ENCODE peak calls at places on chromosomes 4 and X, in ten cellular contexts. One of them, this sample, is unnamed. For H3K27me3, the result is how much of the 10 kb centered on the place peaks cover.

GRCh38 chr4:70399319-70399718 is 1.6 kb downstream of the OPRPN start:
- DNase-seq in adrenal gland: no peak
- DNase-seq in endothelial cell of umbilical vein: no peak
- DNase-seq in right lobe of liver: no peak
- DNase-seq in heart left ventricle: no peak
- DNase-seq in upper lobe of left lung: no peak
- DNase-seq in ovary: no peak
- DNase-seq in tibial nerve: no peak
- DNase-seq in stomach: no peak
- DNase-seq in Peyer's patch: no peak
- DNase-seq in this sample: no peak

GRCh38 chrX:131802836-131803626 is 220.1 kb upstream of the STK26 start:
- DNase-seq in heart left ventricle: peak
- DNase-seq in right lobe of liver: peak
- DNase-seq in endothelial cell of umbilical vein: peak
- DNase-seq in adrenal gland: peak
- DNase-seq in upper lobe of left lung: peak
- DNase-seq in Peyer's patch: peak
- DNase-seq in stomach: peak
- DNase-seq in tibial nerve: no peak
- DNase-seq in ovary: peak
- DNase-seq in this sample: peak

GRCh38 chrX:1212532-1212931 is at the start of gene CRLF2:
- DNase-seq in right lobe of liver: no peak
- DNase-seq in stomach: no peak
- DNase-seq in upper lobe of left lung: no peak
- DNase-seq in tibial nerve: no peak
- DNase-seq in Peyer's patch: no peak
- DNase-seq in endothelial cell of umbilical vein: no peak
- DNase-seq in heart left ventricle: no peak
- DNase-seq in ovary: no peak
- DNase-seq in adrenal gland: no peak
- DNase-seq in this sample: no peak

GRCh38 chrX:102976290-102976689 is 39.2 kb downstream of the RAB40AL start:
- DNase-seq in stomach: no peak
- DNase-seq in right lobe of liver: no peak
- DNase-seq in heart left ventricle: no peak
- DNase-seq in tibial nerve: no peak
- DNase-seq in adrenal gland: no peak
- DNase-seq in upper lobe of left lung: no peak
- DNase-seq in Peyer's patch: no peak
- DNase-seq in endothelial cell of umbilical vein: no peak
- DNase-seq in ovary: no peak
- DNase-seq in this sample: no peak

GRCh38 chrX:2446815-2447214 is 54.0 kb downstream of the DHRSX start:
- DNase-seq in ovary: no peak
- DNase-seq in upper lobe of left lung: no peak
- DNase-seq in endothelial cell of umbilical vein: no peak
- DNase-seq in heart left ventricle: no peak
- DNase-seq in stomach: no peak
- DNase-seq in tibial nerve: no peak
- DNase-seq in adrenal gland: no peak
- DNase-seq in right lobe of liver: no peak
- DNase-seq in Peyer's patch: no peak
- DNase-seq in this sample: no peak

GRCh38 chrX:38612281-38612680 is 50.9 kb downstream of the TSPAN7 start:
- DNase-seq in endothelial cell of umbilical vein: no peak
- DNase-seq in Peyer's patch: no peak
- DNase-seq in right lobe of liver: no peak
- DNase-seq in stomach: no peak
- DNase-seq in adrenal gland: no peak
- DNase-seq in upper lobe of left lung: no peak
- DNase-seq in ovary: no peak
- DNase-seq in tibial nerve: no peak
- DNase-seq in heart left ventricle: no peak
- DNase-seq in this sample: no peak

GRCh38 chrX:72272868-72273267 is 4.2 kb downstream of the RPS4X start:
- DNase-seq in stomach: no peak
- DNase-seq in adrenal gland: no peak
- DNase-seq in Peyer's patch: no peak
- DNase-seq in right lobe of liver: no peak
- DNase-seq in endothelial cell of umbilical vein: no peak
- DNase-seq in tibial nerve: no peak
- DNase-seq in ovary: no peak
- DNase-seq in heart left ventricle: no peak
- DNase-seq in upper lobe of left lung: no peak
- DNase-seq in this sample: no peak

GRCh38 chr4:102493794-102494193 is 7.4 kb upstream of the NFKB1 start:
- DNase-seq in ovary: no peak
- DNase-seq in right lobe of liver: no peak
- DNase-seq in Peyer's patch: no peak
- DNase-seq in upper lobe of left lung: no peak
- DNase-seq in heart left ventricle: no peak
- DNase-seq in stomach: peak
- DNase-seq in tibial nerve: no peak
- DNase-seq in endothelial cell of umbilical vein: no peak
- DNase-seq in adrenal gland: no peak
- DNase-seq in this sample: no peak

GRCh38 chr4:79597266-79597665 is 189.2 kb upstream of the GK2 start:
- DNase-seq in heart left ventricle: no peak
- DNase-seq in stomach: no peak
- DNase-seq in endothelial cell of umbilical vein: no peak
- DNase-seq in right lobe of liver: no peak
- DNase-seq in ovary: no peak
- DNase-seq in adrenal gland: no peak
- DNase-seq in upper lobe of left lung: no peak
- DNase-seq in Peyer's patch: no peak
- DNase-seq in tibial nerve: no peak
- DNase-seq in this sample: no peak

GRCh38 chr4:100421356-100421978 is 96.4 kb downstream of the EMCN start:
- DNase-seq in heart left ventricle: no peak
- DNase-seq in tibial nerve: no peak
- DNase-seq in endothelial cell of umbilical vein: peak
- DNase-seq in ovary: no peak
- DNase-seq in upper lobe of left lung: no peak
- DNase-seq in stomach: no peak
- DNase-seq in Peyer's patch: no peak
- DNase-seq in right lobe of liver: no peak
- DNase-seq in adrenal gland: no peak
- DNase-seq in this sample: no peak

GRCh38 chrX:110338850-110339373 is 19.7 kb upstream of the RTL9 start:
- DNase-seq in stomach: peak
- DNase-seq in endothelial cell of umbilical vein: no peak
- DNase-seq in Peyer's patch: no peak
- DNase-seq in upper lobe of left lung: peak
- DNase-seq in right lobe of liver: no peak
- DNase-seq in tibial nerve: no peak
- DNase-seq in ovary: no peak
- DNase-seq in adrenal gland: no peak
- DNase-seq in heart left ventricle: no peak
- DNase-seq in this sample: no peak

GRCh38 chr4:98601719-98602118 is 56.7 kb downstream of the TSPAN5 start:
- DNase-seq in adrenal gland: no peak
- DNase-seq in right lobe of liver: no peak
- DNase-seq in Peyer's patch: no peak
- DNase-seq in endothelial cell of umbilical vein: peak
- DNase-seq in ovary: no peak
- DNase-seq in heart left ventricle: no peak
- DNase-seq in tibial nerve: no peak
- DNase-seq in stomach: no peak
- DNase-seq in upper lobe of left lung: no peak
- DNase-seq in this sample: no peak

GRCh38 chr4:143025111-143025704 is 159.5 kb upstream of the USP38 start:
- DNase-seq in stomach: no peak
- DNase-seq in ovary: no peak
- DNase-seq in right lobe of liver: no peak
- DNase-seq in heart left ventricle: no peak
- DNase-seq in endothelial cell of umbilical vein: no peak
- DNase-seq in upper lobe of left lung: peak
- DNase-seq in Peyer's patch: no peak
- DNase-seq in tibial nerve: peak
- DNase-seq in adrenal gland: no peak
- DNase-seq in this sample: no peak

GRCh38 chrX:18649498-18649951 is 22.4 kb downstream of the RS1 start:
- DNase-seq in heart left ventricle: no peak
- DNase-seq in endothelial cell of umbilical vein: no peak
- DNase-seq in ovary: no peak
- DNase-seq in stomach: no peak
- DNase-seq in tibial nerve: no peak
- DNase-seq in right lobe of liver: no peak
- DNase-seq in upper lobe of left lung: peak
- DNase-seq in adrenal gland: no peak
- DNase-seq in Peyer's patch: no peak
- DNase-seq in this sample: no peak

GRCh38 chr4:11614426-11614825 is 185.7 kb upstream of the HS3ST1 start:
- DNase-seq in heart left ventricle: no peak
- DNase-seq in adrenal gland: no peak
- DNase-seq in endothelial cell of umbilical vein: no peak
- DNase-seq in right lobe of liver: no peak
- DNase-seq in ovary: no peak
- DNase-seq in upper lobe of left lung: no peak
- DNase-seq in Peyer's patch: no peak
- DNase-seq in tibial nerve: no peak
- DNase-seq in stomach: peak
- DNase-seq in this sample: no peak

DNA sequence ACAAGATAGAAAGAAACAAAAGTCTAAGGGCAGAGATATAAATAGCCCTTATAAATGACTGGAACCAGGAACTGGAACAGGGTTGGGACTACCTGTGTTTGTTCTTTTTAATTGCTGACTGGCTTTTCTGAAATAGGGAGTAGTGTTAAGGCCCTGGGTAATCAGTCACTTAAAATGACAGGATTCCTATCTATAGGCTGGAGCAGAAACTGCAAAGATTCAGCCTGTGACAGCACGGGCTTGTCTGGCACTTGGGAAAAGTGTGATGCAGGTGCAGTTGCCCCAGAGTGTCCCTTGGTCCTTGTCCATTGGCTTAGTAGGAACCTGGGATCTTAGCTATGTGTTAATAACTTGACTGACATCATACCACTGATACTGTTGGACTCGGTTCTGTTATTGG is 14.7 kb upstream of the PLAC8 start:
- DNase-seq in ovary: no peak
- DNase-seq in Peyer's patch: no peak
- DNase-seq in endothelial cell of umbilical vein: no peak
- DNase-seq in stomach: no peak
- DNase-seq in upper lobe of left lung: no peak
- DNase-seq in adrenal gland: no peak
- DNase-seq in tibial nerve: no peak
- DNase-seq in right lobe of liver: no peak
- DNase-seq in heart left ventricle: no peak
- DNase-seq in this sample: no peak
- TF ChIP-seq POLR2A in ovary: no peak
- TF ChIP-seq POLR2A in Peyer's patch: peak
- TF ChIP-seq POLR2A in endothelial cell of umbilical vein: no peak
- TF ChIP-seq POLR2A in stomach: no peak
- TF ChIP-seq POLR2A in upper lobe of left lung: no peak
- TF ChIP-seq POLR2A in adrenal gland: no peak
- TF ChIP-seq POLR2A in tibial nerve: no peak
- TF ChIP-seq POLR2A in right lobe of liver: no peak
- TF ChIP-seq POLR2A in heart left ventricle: no peak
- TF ChIP-seq POLR2A in this sample: no peak

DNA sequence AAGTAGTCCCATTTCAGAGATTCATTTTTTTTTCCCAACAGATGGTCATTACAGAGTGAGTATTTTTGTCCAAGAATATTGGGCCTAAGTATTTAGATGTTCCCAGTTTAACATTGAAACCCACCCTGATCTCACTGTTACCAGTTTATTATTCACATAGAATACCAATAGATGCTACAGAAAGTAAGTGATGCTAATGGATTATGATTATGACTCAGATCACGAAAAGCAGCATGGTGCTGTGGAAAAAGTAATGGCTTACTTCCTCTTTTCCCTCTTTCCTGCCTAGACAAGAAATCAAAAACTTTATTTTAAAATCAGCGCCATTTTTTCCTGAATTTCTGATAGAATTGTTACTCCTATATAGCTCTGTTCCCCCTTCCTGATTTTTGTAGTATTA is 51.9 kb downstream of the GSPT2 start:
- DNase-seq in stomach: no peak
- DNase-seq in right lobe of liver: no peak
- DNase-seq in Peyer's patch: no peak
- DNase-seq in heart left ventricle: no peak
- DNase-seq in upper lobe of left lung: no peak
- DNase-seq in adrenal gland: no peak
- DNase-seq in endothelial cell of umbilical vein: no peak
- DNase-seq in ovary: no peak
- DNase-seq in tibial nerve: no peak
- DNase-seq in this sample: no peak
- H3K27me3 ChIP-seq in stomach: under half
- H3K27me3 ChIP-seq in right lobe of liver: under half
- H3K27me3 ChIP-seq in Peyer's patch: under half
- H3K27me3 ChIP-seq in heart left ventricle: under half
- H3K27me3 ChIP-seq in upper lobe of left lung: under half
- H3K27me3 ChIP-seq in adrenal gland: under half
- H3K27me3 ChIP-seq in endothelial cell of umbilical vein: under half
- H3K27me3 ChIP-seq in ovary: under half
- H3K27me3 ChIP-seq in tibial nerve: under half
- H3K27me3 ChIP-seq in this sample: under half

GRCh38 chrX:41085105-41085882 is at the start of gene USP9X:
- DNase-seq in tibial nerve: peak
- DNase-seq in endothelial cell of umbilical vein: peak
- DNase-seq in Peyer's patch: peak
- DNase-seq in ovary: peak
- DNase-seq in right lobe of liver: peak
- DNase-seq in upper lobe of left lung: peak
- DNase-seq in stomach: peak
- DNase-seq in heart left ventricle: peak
- DNase-seq in adrenal gland: peak
- DNase-seq in this sample: peak
- TF ChIP-seq POLR2A in tibial nerve: peak
- TF ChIP-seq POLR2A in endothelial cell of umbilical vein: no peak
- TF ChIP-seq POLR2A in Peyer's patch: peak
- TF ChIP-seq POLR2A in ovary: peak
- TF ChIP-seq POLR2A in right lobe of liver: peak
- TF ChIP-seq POLR2A in upper lobe of left lung: peak
- TF ChIP-seq POLR2A in stomach: no peak
- TF ChIP-seq POLR2A in heart left ventricle: peak
- TF ChIP-seq POLR2A in adrenal gland: peak
- TF ChIP-seq POLR2A in this sample: peak

DNA sequence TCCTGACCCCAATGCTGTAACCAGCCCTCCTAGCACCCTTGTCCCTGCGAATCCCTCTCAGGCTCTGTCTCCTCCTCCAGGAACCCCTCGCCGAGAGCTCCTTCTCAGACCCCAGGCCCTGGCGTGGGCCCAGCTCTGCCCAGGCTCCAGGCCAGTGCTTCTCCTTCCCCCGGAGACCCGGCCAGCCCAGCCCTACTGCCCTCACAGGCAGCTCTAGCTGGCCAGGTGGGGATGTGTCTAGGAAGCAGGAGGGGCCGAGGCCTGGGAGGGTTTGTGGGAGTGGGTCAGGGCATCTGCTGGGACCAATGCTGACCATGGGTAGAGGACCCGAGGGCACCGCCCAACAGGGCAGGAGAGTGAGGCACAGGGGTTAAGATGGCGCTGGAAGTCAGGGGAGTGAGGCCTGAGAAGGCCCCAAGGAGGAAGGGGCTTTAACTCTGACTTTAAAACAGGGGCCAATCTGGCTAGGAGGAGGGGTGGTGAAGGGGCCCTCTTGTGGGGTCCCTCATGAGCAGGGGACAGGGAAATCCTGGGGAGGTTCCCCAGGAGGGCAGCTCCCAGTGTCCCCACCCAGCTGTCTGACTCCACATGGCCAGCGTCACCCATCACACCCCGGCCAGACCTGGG is 64.7 kb upstream of the NKX1-1 start:
- DNase-seq in endothelial cell of umbilical vein: no peak
- DNase-seq in adrenal gland: no peak
- DNase-seq in stomach: no peak
- DNase-seq in ovary: no peak
- DNase-seq in tibial nerve: no peak
- DNase-seq in upper lobe of left lung: no peak
- DNase-seq in heart left ventricle: no peak
- DNase-seq in Peyer's patch: no peak
- DNase-seq in right lobe of liver: peak
- DNase-seq in this sample: peak
- H3K27me3 ChIP-seq in endothelial cell of umbilical vein: under half
- H3K27me3 ChIP-seq in adrenal gland: under half
- H3K27me3 ChIP-seq in stomach: under half
- H3K27me3 ChIP-seq in ovary: under half
- H3K27me3 ChIP-seq in tibial nerve: under half
- H3K27me3 ChIP-seq in upper lobe of left lung: under half
- H3K27me3 ChIP-seq in heart left ventricle: under half
- H3K27me3 ChIP-seq in Peyer's patch: under half
- H3K27me3 ChIP-seq in right lobe of liver: under half
- H3K27me3 ChIP-seq in this sample: under half

This sample was measured in uterus.